ENCODE peak calls at places on chromosomes 12 and 14, in four cellular contexts. One of them, this sample, is unnamed.

GRCh38 chr12:128973883-128974681 is 120.8 kb downstream of the GLT1D1 start:
- DNase-seq in HCT116: no peak
- DNase-seq in Panc1: no peak
- DNase-seq in HepG2: no peak
- DNase-seq in this sample: no peak

GRCh38 chr14:58631720-58632119 is 6.0 kb upstream of the DACT1 start:
- DNase-seq in HCT116: no peak
- DNase-seq in Panc1: no peak
- DNase-seq in HepG2: no peak
- DNase-seq in this sample: no peak

GRCh38 chr12:12508612-12509011 is 54.1 kb downstream of the DUSP16 start:
- DNase-seq in HCT116: no peak
- DNase-seq in Panc1: no peak
- DNase-seq in HepG2: no peak
- DNase-seq in this sample: no peak

GRCh38 chr12:10861366-10861765 is 12.1 kb upstream of the PRR4 start:
- DNase-seq in HCT116: no peak
- DNase-seq in Panc1: no peak
- DNase-seq in HepG2: no peak
- DNase-seq in this sample: no peak

GRCh38 chr12:108689314-108690190 is 41.8 kb downstream of the CORO1C start:
- DNase-seq in HCT116: peak
- DNase-seq in Panc1: no peak
- DNase-seq in HepG2: peak
- DNase-seq in this sample: peak

GRCh38 chr14:61608245-61609142 is 86.8 kb upstream of the HIF1A start:
- DNase-seq in HCT116: no peak
- DNase-seq in Panc1: no peak
- DNase-seq in HepG2: peak
- DNase-seq in this sample: no peak

GRCh38 chr14:24978862-24979724 is 70.9 kb downstream of the STXBP6 start:
- DNase-seq in HCT116: no peak
- DNase-seq in Panc1: no peak
- DNase-seq in HepG2: peak
- DNase-seq in this sample: no peak

GRCh38 chr12:20646239-20646827 is 48.8 kb upstream of the SLCO1C1 start:
- DNase-seq in HCT116: peak
- DNase-seq in Panc1: no peak
- DNase-seq in HepG2: peak
- DNase-seq in this sample: no peak

GRCh38 chr14:95442016-95442632 is 74.3 kb downstream of the SYNE3 start:
- DNase-seq in HCT116: no peak
- DNase-seq in Panc1: no peak
- DNase-seq in HepG2: no peak
- DNase-seq in this sample: no peak

GRCh38 chr14:68766299-68767247 is 26.3 kb downstream of the ZFP36L1 start:
- DNase-seq in HCT116: no peak
- DNase-seq in Panc1: no peak
- DNase-seq in HepG2: no peak
- DNase-seq in this sample: no peak

GRCh38 chr14:102255401-102256190 is 49.4 kb downstream of the MOK start:
- DNase-seq in HCT116: no peak
- DNase-seq in Panc1: no peak
- DNase-seq in HepG2: no peak
- DNase-seq in this sample: peak

GRCh38 chr12:27841392-27841882 is 61.4 kb upstream of the MANSC4 start:
- DNase-seq in HCT116: peak
- DNase-seq in Panc1: no peak
- DNase-seq in HepG2: no peak
- DNase-seq in this sample: no peak

GRCh38 chr14:100476012-100476822 is 111.0 kb downstream of the BEGAIN start:
- DNase-seq in HCT116: peak
- DNase-seq in Panc1: peak
- DNase-seq in HepG2: peak
- DNase-seq in this sample: no peak

GRCh38 chr14:67459336-67459735 is 29.2 kb downstream of the TMEM229B start:
- DNase-seq in HCT116: no peak
- DNase-seq in Panc1: no peak
- DNase-seq in HepG2: no peak
- DNase-seq in this sample: no peak

GRCh38 chr12:12182926-12183325 is 83.9 kb downstream of the LRP6 start:
- DNase-seq in HCT116: no peak
- DNase-seq in Panc1: no peak
- DNase-seq in HepG2: no peak
- DNase-seq in this sample: no peak

GRCh38 chr14:29392287-29392686 is 535.4 kb downstream of the PRKD1 start:
- DNase-seq in HCT116: no peak
- DNase-seq in Panc1: no peak
- DNase-seq in HepG2: no peak
- DNase-seq in this sample: no peak

GRCh38 chr12:131072446-131073230 is 118.9 kb downstream of the ADGRD1 start:
- DNase-seq in HCT116: no peak
- DNase-seq in Panc1: no peak
- DNase-seq in HepG2: no peak
- DNase-seq in this sample: no peak

GRCh38 chr14:45610303-45610702 is 357.3 kb upstream of the MIS18BP1 start:
- DNase-seq in HCT116: no peak
- DNase-seq in Panc1: no peak
- DNase-seq in HepG2: no peak
- DNase-seq in this sample: no peak

GRCh38 chr12:67826946-67827719 is 162.1 kb upstream of the IFNG-AS1 start:
- DNase-seq in HCT116: no peak
- DNase-seq in Panc1: no peak
- DNase-seq in HepG2: no peak
- DNase-seq in this sample: no peak

GRCh38 chr12:75853621-75854020 is 178.0 kb downstream of the PHLDA1 start:
- DNase-seq in HCT116: no peak
- DNase-seq in Panc1: no peak
- DNase-seq in HepG2: no peak
- DNase-seq in this sample: no peak

GRCh38 chr12:58487280-58488141 is 432.8 kb downstream of the LRIG3 start:
- DNase-seq in HCT116: no peak
- DNase-seq in Panc1: no peak
- DNase-seq in HepG2: no peak
- DNase-seq in this sample: no peak

GRCh38 chr12:58489394-58489793 is 430.9 kb downstream of the LRIG3 start:
- DNase-seq in HCT116: no peak
- DNase-seq in Panc1: no peak
- DNase-seq in HepG2: no peak
- DNase-seq in this sample: no peak

GRCh38 chr12:58496411-58496810 is 423.9 kb downstream of the LRIG3 start:
- DNase-seq in HCT116: no peak
- DNase-seq in Panc1: no peak
- DNase-seq in HepG2: no peak
- DNase-seq in this sample: no peak

GRCh38 chr12:58491296-58491695 is 429.0 kb downstream of the LRIG3 start:
- DNase-seq in HCT116: no peak
- DNase-seq in Panc1: no peak
- DNase-seq in HepG2: no peak
- DNase-seq in this sample: no peak
- TF ChIP-seq TCF7L2 in HCT116: no peak
- TF ChIP-seq TCF7L2 in Panc1: no peak
- TF ChIP-seq TCF7L2 in HepG2: no peak
- TF ChIP-seq TCF7L2 in this sample: no peak

GRCh38 chr14:85412756-85413155 is 117.2 kb upstream of the FLRT2 start:
- DNase-seq in HCT116: no peak
- DNase-seq in Panc1: no peak
- DNase-seq in HepG2: no peak
- DNase-seq in this sample: no peak
- TF ChIP-seq TCF7L2 in HCT116: no peak
- TF ChIP-seq TCF7L2 in Panc1: no peak
- TF ChIP-seq TCF7L2 in HepG2: no peak
- TF ChIP-seq TCF7L2 in this sample: no peak

GRCh38 chr12:85971800-85972199 is 97.7 kb downstream of the NTS start:
- DNase-seq in HCT116: no peak
- DNase-seq in Panc1: no peak
- DNase-seq in HepG2: no peak
- DNase-seq in this sample: no peak
- TF ChIP-seq TCF7L2 in HCT116: no peak
- TF ChIP-seq TCF7L2 in Panc1: no peak
- TF ChIP-seq TCF7L2 in HepG2: no peak
- TF ChIP-seq TCF7L2 in this sample: no peak

GRCh38 chr14:92928961-92929688 is 6.2 kb downstream of the CHGA start:
- DNase-seq in HCT116: no peak
- DNase-seq in Panc1: no peak
- DNase-seq in HepG2: no peak
- DNase-seq in this sample: no peak
- TF ChIP-seq TCF7L2 in HCT116: no peak
- TF ChIP-seq TCF7L2 in Panc1: no peak
- TF ChIP-seq TCF7L2 in HepG2: no peak
- TF ChIP-seq TCF7L2 in this sample: no peak

GRCh38 chr12:47743311-47743860 is 15.3 kb downstream of the RAPGEF3 start:
- DNase-seq in HCT116: no peak
- DNase-seq in Panc1: no peak
- DNase-seq in HepG2: no peak
- DNase-seq in this sample: no peak

GRCh38 chr12:47744778-47745436 is 13.8 kb downstream of the RAPGEF3 start:
- DNase-seq in HCT116: no peak
- DNase-seq in Panc1: no peak
- DNase-seq in HepG2: no peak
- DNase-seq in this sample: no peak

GRCh38 chr12:47745485-47746041 is 13.1 kb downstream of the RAPGEF3 start:
- DNase-seq in HCT116: no peak
- DNase-seq in Panc1: no peak
- DNase-seq in HepG2: no peak
- DNase-seq in this sample: no peak

GRCh38 chr12:47742253-47742825 is 16.3 kb downstream of the RAPGEF3 start:
- DNase-seq in HCT116: peak
- DNase-seq in Panc1: peak
- DNase-seq in HepG2: peak
- DNase-seq in this sample: peak

GRCh38 chr12:47744005-47744651 is 14.6 kb downstream of the RAPGEF3 start:
- DNase-seq in HCT116: peak
- DNase-seq in Panc1: no peak
- DNase-seq in HepG2: peak
- DNase-seq in this sample: peak
- TF ChIP-seq TCF7L2 in HCT116: no peak
- TF ChIP-seq TCF7L2 in Panc1: no peak
- TF ChIP-seq TCF7L2 in HepG2: no peak
- TF ChIP-seq TCF7L2 in this sample: no peak

GRCh38 chr12:41605528-41606295 is 417.6 kb downstream of the PDZRN4 start:
- DNase-seq in HCT116: no peak
- DNase-seq in Panc1: no peak
- DNase-seq in HepG2: no peak
- DNase-seq in this sample: no peak
- TF ChIP-seq TCF7L2 in HCT116: no peak
- TF ChIP-seq TCF7L2 in Panc1: no peak
- TF ChIP-seq TCF7L2 in HepG2: no peak
- TF ChIP-seq TCF7L2 in this sample: no peak

DNA sequence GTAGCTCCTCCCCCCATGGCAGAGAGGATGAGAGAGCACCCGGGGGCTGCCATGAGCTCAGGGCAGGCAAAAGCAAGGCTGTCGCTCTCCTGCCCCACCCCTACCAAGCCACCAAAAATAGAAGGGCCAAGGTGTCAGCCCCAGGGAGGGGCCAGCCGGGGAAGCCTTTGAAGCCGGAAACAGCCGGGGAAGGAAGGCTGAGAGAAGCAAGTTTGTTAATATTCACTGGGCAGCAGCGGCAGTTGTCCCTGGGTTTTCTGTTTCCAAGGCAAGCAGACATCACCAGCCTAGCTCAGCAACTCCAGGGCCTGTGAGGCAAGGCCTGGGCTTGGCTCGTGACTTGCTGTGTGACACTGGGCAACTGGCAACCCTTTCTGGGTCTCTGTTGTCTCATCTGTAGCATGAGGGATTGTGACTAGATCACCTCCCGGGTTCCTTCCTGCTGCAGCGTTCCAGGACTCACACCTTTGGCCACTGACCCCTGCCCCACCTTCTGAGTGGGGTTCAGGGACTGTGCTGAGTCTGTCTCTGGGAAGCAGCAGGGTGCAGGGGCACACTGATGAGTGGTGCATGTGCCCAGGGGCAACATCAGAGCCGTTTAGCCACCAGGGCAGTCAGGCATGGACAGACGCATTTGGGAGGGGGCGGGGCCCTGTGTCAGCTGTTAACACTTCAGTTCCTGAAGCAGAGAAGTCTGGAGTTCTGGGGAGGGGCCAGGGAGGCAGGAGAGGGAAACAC is 24.3 kb downstream of the SYNDIG1L start:
- DNase-seq in HCT116: no peak
- DNase-seq in Panc1: no peak
- DNase-seq in HepG2: no peak
- DNase-seq in this sample: peak
- TF ChIP-seq TCF7L2 in HCT116: no peak
- TF ChIP-seq TCF7L2 in Panc1: no peak
- TF ChIP-seq TCF7L2 in HepG2: no peak
- TF ChIP-seq TCF7L2 in this sample: no peak

This sample was measured in K562.